ENCODE peak calls at places on chromosomes 16 and 17, in five cellular contexts. One of them, this sample, is unnamed.

GRCh38 chr17:63402808-63403207 is 43.3 kb downstream of the CYB561 start:
- DNase-seq in lower leg skin: no peak
- DNase-seq in ACHN: no peak
- DNase-seq in HEK293T: no peak
- DNase-seq in sigmoid colon: no peak
- DNase-seq in this sample: no peak

GRCh38 chr16:70253291-70254094 is 1.8 kb upstream of the EXOSC6 start:
- DNase-seq in lower leg skin: peak
- DNase-seq in HEK293T: peak
- DNase-seq in sigmoid colon: no peak
- DNase-seq in ACHN: peak
- DNase-seq in this sample: peak

GRCh38 chr16:64150193-64150592 is 971.7 kb downstream of the CDH11 start:
- DNase-seq in lower leg skin: no peak
- DNase-seq in ACHN: no peak
- DNase-seq in HEK293T: no peak
- DNase-seq in sigmoid colon: no peak
- DNase-seq in this sample: no peak

GRCh38 chr17:81436294-81436849 is 41.1 kb downstream of the BAHCC1 start:
- DNase-seq in HEK293T: no peak
- DNase-seq in sigmoid colon: peak
- DNase-seq in ACHN: no peak
- DNase-seq in lower leg skin: no peak
- DNase-seq in this sample: no peak

GRCh38 chr17:42682400-42683384 is at the start of gene CNTNAP1:
- DNase-seq in HEK293T: peak
- DNase-seq in sigmoid colon: peak
- DNase-seq in ACHN: peak
- DNase-seq in lower leg skin: peak
- DNase-seq in this sample: peak

GRCh38 chr16:26605872-26606271 is 460.9 kb upstream of the C16orf82 start:
- DNase-seq in sigmoid colon: no peak
- DNase-seq in ACHN: no peak
- DNase-seq in lower leg skin: no peak
- DNase-seq in HEK293T: no peak
- DNase-seq in this sample: no peak

GRCh38 chr17:78379134-78379497 is 667 bp downstream of the PGS1 start:
- DNase-seq in ACHN: peak
- DNase-seq in lower leg skin: no peak
- DNase-seq in sigmoid colon: no peak
- DNase-seq in HEK293T: no peak
- DNase-seq in this sample: no peak

GRCh38 chr17:59627269-59627668 is 7.6 kb downstream of the CLTC start:
- DNase-seq in sigmoid colon: no peak
- DNase-seq in ACHN: no peak
- DNase-seq in lower leg skin: no peak
- DNase-seq in HEK293T: no peak
- DNase-seq in this sample: no peak

GRCh38 chr16:53703590-53704444 is at the start of the genes FTO and RPGRIP1L:
- DNase-seq in ACHN: peak
- DNase-seq in lower leg skin: peak
- DNase-seq in HEK293T: peak
- DNase-seq in sigmoid colon: peak
- DNase-seq in this sample: peak

GRCh38 chr16:53098526-53099317 is 43.9 kb downstream of the CHD9 start:
- DNase-seq in ACHN: peak
- DNase-seq in HEK293T: no peak
- DNase-seq in lower leg skin: peak
- DNase-seq in sigmoid colon: peak
- DNase-seq in this sample: peak

GRCh38 chr17:44780845-44781480 is 22.2 kb downstream of the ADAM11 start:
- DNase-seq in sigmoid colon: no peak
- DNase-seq in lower leg skin: no peak
- DNase-seq in HEK293T: no peak
- DNase-seq in ACHN: no peak
- DNase-seq in this sample: no peak

GRCh38 chr17:19645608-19646250 is 2.8 kb upstream of the ALDH3A2 start:
- DNase-seq in sigmoid colon: no peak
- DNase-seq in HEK293T: peak
- DNase-seq in lower leg skin: no peak
- DNase-seq in ACHN: peak
- DNase-seq in this sample: no peak

GRCh38 chr17:65278820-65279184 is 141.6 kb downstream of the RGS9 start:
- DNase-seq in sigmoid colon: no peak
- DNase-seq in ACHN: no peak
- DNase-seq in HEK293T: no peak
- DNase-seq in lower leg skin: peak
- DNase-seq in this sample: peak

GRCh38 chr17:29645516-29646051 is 22.9 kb upstream of the CORO6 start:
- DNase-seq in HEK293T: no peak
- DNase-seq in lower leg skin: peak
- DNase-seq in ACHN: no peak
- DNase-seq in sigmoid colon: peak
- DNase-seq in this sample: peak

GRCh38 chr17:14211246-14211645 is 25.4 kb downstream of the CDRT15 start:
- DNase-seq in HEK293T: no peak
- DNase-seq in lower leg skin: no peak
- DNase-seq in sigmoid colon: no peak
- DNase-seq in ACHN: no peak
- DNase-seq in this sample: no peak

GRCh38 chr16:85796599-85796998 is 2.7 kb downstream of the EMC8 start:
- DNase-seq in HEK293T: no peak
- DNase-seq in lower leg skin: no peak
- DNase-seq in ACHN: no peak
- DNase-seq in sigmoid colon: no peak
- DNase-seq in this sample: no peak

GRCh38 chr16:28218109-28218508 is 6.3 kb upstream of the XPO6 start:
- DNase-seq in sigmoid colon: no peak
- DNase-seq in lower leg skin: no peak
- DNase-seq in HEK293T: peak
- DNase-seq in ACHN: peak
- DNase-seq in this sample: no peak

GRCh38 chr16:85541181-85541580 is 71.9 kb upstream of the GSE1 start:
- DNase-seq in lower leg skin: no peak
- DNase-seq in ACHN: no peak
- DNase-seq in sigmoid colon: no peak
- DNase-seq in HEK293T: no peak
- DNase-seq in this sample: no peak

GRCh38 chr17:81794509-81794908 is 9.4 kb upstream of the GCGR start:
- DNase-seq in lower leg skin: no peak
- DNase-seq in sigmoid colon: no peak
- DNase-seq in ACHN: no peak
- DNase-seq in HEK293T: no peak
- DNase-seq in this sample: no peak

GRCh38 chr16:88437367-88437964 is 15.6 kb upstream of the ZFPM1 start:
- DNase-seq in lower leg skin: no peak
- DNase-seq in sigmoid colon: no peak
- DNase-seq in HEK293T: peak
- DNase-seq in ACHN: peak
- DNase-seq in this sample: no peak

GRCh38 chr17:21287703-21288449 is 3.4 kb downstream of the MAP2K3 start:
- DNase-seq in HEK293T: no peak
- DNase-seq in lower leg skin: peak
- DNase-seq in ACHN: peak
- DNase-seq in sigmoid colon: peak
- DNase-seq in this sample: peak

GRCh38 chr17:7001562-7001961 is 5.7 kb downstream of the ALOX12 start:
- DNase-seq in lower leg skin: peak
- DNase-seq in ACHN: peak
- DNase-seq in sigmoid colon: peak
- DNase-seq in HEK293T: no peak
- DNase-seq in this sample: no peak

GRCh38 chr17:4499431-4500187 is 928 bp downstream of the SPNS2 start:
- DNase-seq in ACHN: peak
- DNase-seq in sigmoid colon: no peak
- DNase-seq in HEK293T: peak
- DNase-seq in lower leg skin: no peak
- DNase-seq in this sample: no peak

GRCh38 chr17:72772331-72772821 is 320.1 kb downstream of the SLC39A11 start:
- DNase-seq in HEK293T: no peak
- DNase-seq in lower leg skin: no peak
- DNase-seq in sigmoid colon: no peak
- DNase-seq in ACHN: no peak
- DNase-seq in this sample: no peak

GRCh38 chr16:66551788-66552287 is 538 bp upstream of the CKLF start:
- DNase-seq in HEK293T: no peak
- DNase-seq in ACHN: no peak
- DNase-seq in lower leg skin: no peak
- DNase-seq in sigmoid colon: no peak
- DNase-seq in this sample: no peak

GRCh38 chr17:41428591-41429326 is 4.4 kb upstream of the KRT37 start:
- DNase-seq in lower leg skin: no peak
- DNase-seq in ACHN: no peak
- DNase-seq in HEK293T: no peak
- DNase-seq in sigmoid colon: no peak
- DNase-seq in this sample: no peak

GRCh38 chr16:30777591-30778297 is 9.3 kb downstream of the ZNF629 start:
- DNase-seq in ACHN: no peak
- DNase-seq in lower leg skin: no peak
- DNase-seq in sigmoid colon: no peak
- DNase-seq in HEK293T: no peak
- DNase-seq in this sample: no peak

GRCh38 chr16:87830673-87831420 is 38.5 kb downstream of the SLC7A5 start:
- DNase-seq in HEK293T: no peak
- DNase-seq in ACHN: no peak
- DNase-seq in lower leg skin: no peak
- DNase-seq in sigmoid colon: no peak
- DNase-seq in this sample: no peak

GRCh38 chr17:3792481-3792880 is 8.5 kb downstream of the ITGAE start:
- DNase-seq in HEK293T: no peak
- DNase-seq in ACHN: no peak
- DNase-seq in sigmoid colon: no peak
- DNase-seq in lower leg skin: no peak
- DNase-seq in this sample: no peak

GRCh38 chr17:13833921-13834320 is 232.2 kb upstream of the HS3ST3A1 start:
- DNase-seq in ACHN: no peak
- DNase-seq in lower leg skin: no peak
- DNase-seq in sigmoid colon: no peak
- DNase-seq in HEK293T: no peak
- DNase-seq in this sample: no peak

GRCh38 chr16:70689035-70689969 is 3.4 kb upstream of the MTSS2 start:
- DNase-seq in lower leg skin: no peak
- DNase-seq in sigmoid colon: peak
- DNase-seq in HEK293T: no peak
- DNase-seq in ACHN: no peak
- DNase-seq in this sample: no peak

GRCh38 chr16:19804538-19805323 is 79.9 kb downstream of the GPRC5B start:
- DNase-seq in HEK293T: no peak
- DNase-seq in ACHN: no peak
- DNase-seq in sigmoid colon: peak
- DNase-seq in lower leg skin: peak
- DNase-seq in this sample: peak

GRCh38 chr16:57061084-57061905 is 31.1 kb upstream of the CPNE2 start:
- DNase-seq in ACHN: no peak
- DNase-seq in sigmoid colon: peak
- DNase-seq in HEK293T: no peak
- DNase-seq in lower leg skin: peak
- DNase-seq in this sample: peak

GRCh38 chr17:75634376-75634740 is 1.1 kb downstream of the SMIM5 start:
- DNase-seq in sigmoid colon: no peak
- DNase-seq in HEK293T: no peak
- DNase-seq in lower leg skin: no peak
- DNase-seq in ACHN: no peak
- DNase-seq in this sample: no peak

GRCh38 chr17:50267074-50267841 is 7.0 kb upstream of the TMEM92 start:
- DNase-seq in sigmoid colon: peak
- DNase-seq in lower leg skin: peak
- DNase-seq in ACHN: no peak
- DNase-seq in HEK293T: no peak
- DNase-seq in this sample: no peak

This sample was measured in right atrium auricular region.